ENCODE peak calls at places on chromosome 12, in six cellular contexts. One of them, this sample, is unnamed.

GRCh38 chr12:114327765-114328164 is 78.2 kb downstream of the TBX5 start:
- DNase-seq in AG04449: no peak
- DNase-seq in NCI-H1694 treated with DMSO at 0.1 percent for 48 hours: no peak
- DNase-seq in A549: no peak
- DNase-seq in NCI-H774: no peak
- DNase-seq in activated CD8-positive, alpha-beta memory T cell treated with anti-CD3 and anti-CD28 coated beads for 24 hours: no peak
- DNase-seq in this sample: no peak

GRCh38 chr12:68611094-68611818 is 557 bp downstream of the RAP1B start:
- DNase-seq in AG04449: no peak
- DNase-seq in NCI-H1694 treated with DMSO at 0.1 percent for 48 hours: no peak
- DNase-seq in A549: peak
- DNase-seq in NCI-H774: peak
- DNase-seq in activated CD8-positive, alpha-beta memory T cell treated with anti-CD3 and anti-CD28 coated beads for 24 hours: peak
- DNase-seq in this sample: peak

GRCh38 chr12:46473634-46474201 is 101.1 kb upstream of the SLC38A2 start:
- DNase-seq in AG04449: peak
- DNase-seq in NCI-H1694 treated with DMSO at 0.1 percent for 48 hours: no peak
- DNase-seq in A549: peak
- DNase-seq in NCI-H774: peak
- DNase-seq in activated CD8-positive, alpha-beta memory T cell treated with anti-CD3 and anti-CD28 coated beads for 24 hours: no peak
- DNase-seq in this sample: no peak

GRCh38 chr12:51345681-51346080 is 798 bp downstream of the CELA1 start:
- DNase-seq in AG04449: no peak
- DNase-seq in NCI-H1694 treated with DMSO at 0.1 percent for 48 hours: no peak
- DNase-seq in A549: no peak
- DNase-seq in NCI-H774: no peak
- DNase-seq in activated CD8-positive, alpha-beta memory T cell treated with anti-CD3 and anti-CD28 coated beads for 24 hours: no peak
- DNase-seq in this sample: no peak

GRCh38 chr12:82996168-82996812 is 309.6 kb downstream of the TMTC2 start:
- DNase-seq in AG04449: no peak
- DNase-seq in NCI-H1694 treated with DMSO at 0.1 percent for 48 hours: no peak
- DNase-seq in A549: no peak
- DNase-seq in NCI-H774: peak
- DNase-seq in activated CD8-positive, alpha-beta memory T cell treated with anti-CD3 and anti-CD28 coated beads for 24 hours: no peak
- DNase-seq in this sample: no peak

GRCh38 chr12:69330475-69331473 is 17.4 kb upstream of the LYZ start:
- DNase-seq in AG04449: no peak
- DNase-seq in NCI-H1694 treated with DMSO at 0.1 percent for 48 hours: no peak
- DNase-seq in A549: no peak
- DNase-seq in NCI-H774: peak
- DNase-seq in activated CD8-positive, alpha-beta memory T cell treated with anti-CD3 and anti-CD28 coated beads for 24 hours: peak
- DNase-seq in this sample: no peak

GRCh38 chr12:90958995-90959394 is 4.0 kb upstream of the CCER1 start:
- DNase-seq in AG04449: no peak
- DNase-seq in NCI-H1694 treated with DMSO at 0.1 percent for 48 hours: peak
- DNase-seq in A549: peak
- DNase-seq in NCI-H774: no peak
- DNase-seq in activated CD8-positive, alpha-beta memory T cell treated with anti-CD3 and anti-CD28 coated beads for 24 hours: no peak
- DNase-seq in this sample: no peak

GRCh38 chr12:67068204-67068731 is 200.9 kb upstream of the CAND1 start:
- DNase-seq in AG04449: no peak
- DNase-seq in NCI-H1694 treated with DMSO at 0.1 percent for 48 hours: no peak
- DNase-seq in A549: peak
- DNase-seq in NCI-H774: no peak
- DNase-seq in activated CD8-positive, alpha-beta memory T cell treated with anti-CD3 and anti-CD28 coated beads for 24 hours: peak
- DNase-seq in this sample: peak

GRCh38 chr12:124928095-124928911 is 13.9 kb upstream of the UBC start:
- DNase-seq in AG04449: no peak
- DNase-seq in NCI-H1694 treated with DMSO at 0.1 percent for 48 hours: no peak
- DNase-seq in A549: peak
- DNase-seq in NCI-H774: no peak
- DNase-seq in activated CD8-positive, alpha-beta memory T cell treated with anti-CD3 and anti-CD28 coated beads for 24 hours: no peak
- DNase-seq in this sample: no peak

GRCh38 chr12:93080994-93081809 is 152.1 kb upstream of the EEA1 start:
- DNase-seq in AG04449: peak
- DNase-seq in NCI-H1694 treated with DMSO at 0.1 percent for 48 hours: no peak
- DNase-seq in A549: no peak
- DNase-seq in NCI-H774: no peak
- DNase-seq in activated CD8-positive, alpha-beta memory T cell treated with anti-CD3 and anti-CD28 coated beads for 24 hours: no peak
- DNase-seq in this sample: no peak

GRCh38 chr12:111971800-111972199 is 41.2 kb downstream of the TMEM116 start:
- DNase-seq in AG04449: no peak
- DNase-seq in NCI-H1694 treated with DMSO at 0.1 percent for 48 hours: no peak
- DNase-seq in A549: no peak
- DNase-seq in NCI-H774: no peak
- DNase-seq in activated CD8-positive, alpha-beta memory T cell treated with anti-CD3 and anti-CD28 coated beads for 24 hours: no peak
- DNase-seq in this sample: no peak

GRCh38 chr12:2092890-2093289 is 40.1 kb downstream of the CACNA1C start:
- DNase-seq in AG04449: no peak
- DNase-seq in NCI-H1694 treated with DMSO at 0.1 percent for 48 hours: no peak
- DNase-seq in A549: no peak
- DNase-seq in NCI-H774: no peak
- DNase-seq in activated CD8-positive, alpha-beta memory T cell treated with anti-CD3 and anti-CD28 coated beads for 24 hours: no peak
- DNase-seq in this sample: no peak

GRCh38 chr12:59578239-59578638 is 17.6 kb upstream of the SLC16A7 start:
- DNase-seq in AG04449: no peak
- DNase-seq in NCI-H1694 treated with DMSO at 0.1 percent for 48 hours: no peak
- DNase-seq in A549: no peak
- DNase-seq in NCI-H774: no peak
- DNase-seq in activated CD8-positive, alpha-beta memory T cell treated with anti-CD3 and anti-CD28 coated beads for 24 hours: no peak
- DNase-seq in this sample: no peak

GRCh38 chr12:120844768-120845449 is 59.2 kb downstream of the SPPL3 start:
- DNase-seq in AG04449: no peak
- DNase-seq in NCI-H1694 treated with DMSO at 0.1 percent for 48 hours: no peak
- DNase-seq in A549: no peak
- DNase-seq in NCI-H774: no peak
- DNase-seq in activated CD8-positive, alpha-beta memory T cell treated with anti-CD3 and anti-CD28 coated beads for 24 hours: no peak
- DNase-seq in this sample: no peak

GRCh38 chr12:6816598-6816997 is 5.0 kb upstream of the GPR162 start:
- DNase-seq in AG04449: no peak
- DNase-seq in NCI-H1694 treated with DMSO at 0.1 percent for 48 hours: no peak
- DNase-seq in A549: no peak
- DNase-seq in NCI-H774: no peak
- DNase-seq in activated CD8-positive, alpha-beta memory T cell treated with anti-CD3 and anti-CD28 coated beads for 24 hours: no peak
- DNase-seq in this sample: no peak

GRCh38 chr12:95205685-95206084 is 11.6 kb downstream of the FGD6 start:
- DNase-seq in AG04449: peak
- DNase-seq in NCI-H1694 treated with DMSO at 0.1 percent for 48 hours: no peak
- DNase-seq in A549: peak
- DNase-seq in NCI-H774: no peak
- DNase-seq in activated CD8-positive, alpha-beta memory T cell treated with anti-CD3 and anti-CD28 coated beads for 24 hours: no peak
- DNase-seq in this sample: no peak

GRCh38 chr12:108449478-108449877 is 65.6 kb upstream of the FICD start:
- DNase-seq in AG04449: no peak
- DNase-seq in NCI-H1694 treated with DMSO at 0.1 percent for 48 hours: no peak
- DNase-seq in A549: no peak
- DNase-seq in NCI-H774: no peak
- DNase-seq in activated CD8-positive, alpha-beta memory T cell treated with anti-CD3 and anti-CD28 coated beads for 24 hours: no peak
- DNase-seq in this sample: no peak

GRCh38 chr12:12736759-12737676 is 19.9 kb downstream of the CDKN1B start:
- DNase-seq in AG04449: no peak
- DNase-seq in NCI-H1694 treated with DMSO at 0.1 percent for 48 hours: peak
- DNase-seq in A549: peak
- DNase-seq in NCI-H774: no peak
- DNase-seq in activated CD8-positive, alpha-beta memory T cell treated with anti-CD3 and anti-CD28 coated beads for 24 hours: peak
- DNase-seq in this sample: no peak

GRCh38 chr12:41122894-41123293 is 65.2 kb upstream of the PDZRN4 start:
- DNase-seq in AG04449: no peak
- DNase-seq in NCI-H1694 treated with DMSO at 0.1 percent for 48 hours: no peak
- DNase-seq in A549: no peak
- DNase-seq in NCI-H774: no peak
- DNase-seq in activated CD8-positive, alpha-beta memory T cell treated with anti-CD3 and anti-CD28 coated beads for 24 hours: no peak
- DNase-seq in this sample: no peak

GRCh38 chr12:10153271-10154144 is 18.4 kb downstream of the OLR1 start:
- DNase-seq in AG04449: no peak
- DNase-seq in NCI-H1694 treated with DMSO at 0.1 percent for 48 hours: no peak
- DNase-seq in A549: peak
- DNase-seq in NCI-H774: peak
- DNase-seq in activated CD8-positive, alpha-beta memory T cell treated with anti-CD3 and anti-CD28 coated beads for 24 hours: peak
- DNase-seq in this sample: peak

GRCh38 chr12:67940780-67941243 is 48.4 kb upstream of the IFNG-AS1 start:
- DNase-seq in AG04449: no peak
- DNase-seq in NCI-H1694 treated with DMSO at 0.1 percent for 48 hours: no peak
- DNase-seq in A549: peak
- DNase-seq in NCI-H774: no peak
- DNase-seq in activated CD8-positive, alpha-beta memory T cell treated with anti-CD3 and anti-CD28 coated beads for 24 hours: no peak
- DNase-seq in this sample: no peak

GRCh38 chr12:49776413-49776812 is 35.1 kb downstream of the TMBIM6 start:
- DNase-seq in AG04449: no peak
- DNase-seq in NCI-H1694 treated with DMSO at 0.1 percent for 48 hours: peak
- DNase-seq in A549: peak
- DNase-seq in NCI-H774: peak
- DNase-seq in activated CD8-positive, alpha-beta memory T cell treated with anti-CD3 and anti-CD28 coated beads for 24 hours: peak
- DNase-seq in this sample: peak

GRCh38 chr12:91274886-91275285 is 92.3 kb upstream of the DCN start:
- DNase-seq in AG04449: peak
- DNase-seq in NCI-H1694 treated with DMSO at 0.1 percent for 48 hours: no peak
- DNase-seq in A549: no peak
- DNase-seq in NCI-H774: no peak
- DNase-seq in activated CD8-positive, alpha-beta memory T cell treated with anti-CD3 and anti-CD28 coated beads for 24 hours: no peak
- DNase-seq in this sample: no peak

GRCh38 chr12:32647275-32647674 is 31.8 kb upstream of the DNM1L start:
- DNase-seq in AG04449: no peak
- DNase-seq in NCI-H1694 treated with DMSO at 0.1 percent for 48 hours: no peak
- DNase-seq in A549: no peak
- DNase-seq in NCI-H774: no peak
- DNase-seq in activated CD8-positive, alpha-beta memory T cell treated with anti-CD3 and anti-CD28 coated beads for 24 hours: no peak
- DNase-seq in this sample: no peak

GRCh38 chr12:122878780-122879612 is 16.9 kb downstream of the VPS37B start:
- DNase-seq in AG04449: no peak
- DNase-seq in NCI-H1694 treated with DMSO at 0.1 percent for 48 hours: no peak
- DNase-seq in A549: no peak
- DNase-seq in NCI-H774: no peak
- DNase-seq in activated CD8-positive, alpha-beta memory T cell treated with anti-CD3 and anti-CD28 coated beads for 24 hours: no peak
- DNase-seq in this sample: no peak

GRCh38 chr12:89636054-89636775 is 72.4 kb downstream of the ATP2B1 start:
- DNase-seq in AG04449: no peak
- DNase-seq in NCI-H1694 treated with DMSO at 0.1 percent for 48 hours: no peak
- DNase-seq in A549: peak
- DNase-seq in NCI-H774: no peak
- DNase-seq in activated CD8-positive, alpha-beta memory T cell treated with anti-CD3 and anti-CD28 coated beads for 24 hours: no peak
- DNase-seq in this sample: no peak

GRCh38 chr12:53113307-53113706 is 10.0 kb downstream of the SOAT2 start:
- DNase-seq in AG04449: no peak
- DNase-seq in NCI-H1694 treated with DMSO at 0.1 percent for 48 hours: no peak
- DNase-seq in A549: no peak
- DNase-seq in NCI-H774: no peak
- DNase-seq in activated CD8-positive, alpha-beta memory T cell treated with anti-CD3 and anti-CD28 coated beads for 24 hours: peak
- DNase-seq in this sample: no peak

GRCh38 chr12:129531004-129531403 is 372.8 kb downstream of the TMEM132D start:
- DNase-seq in AG04449: no peak
- DNase-seq in NCI-H1694 treated with DMSO at 0.1 percent for 48 hours: no peak
- DNase-seq in A549: no peak
- DNase-seq in NCI-H774: peak
- DNase-seq in activated CD8-positive, alpha-beta memory T cell treated with anti-CD3 and anti-CD28 coated beads for 24 hours: no peak
- DNase-seq in this sample: no peak

GRCh38 chr12:125092872-125093680 is 27.8 kb downstream of the AACS start:
- DNase-seq in AG04449: no peak
- DNase-seq in NCI-H1694 treated with DMSO at 0.1 percent for 48 hours: no peak
- DNase-seq in A549: peak
- DNase-seq in NCI-H774: no peak
- DNase-seq in activated CD8-positive, alpha-beta memory T cell treated with anti-CD3 and anti-CD28 coated beads for 24 hours: no peak
- DNase-seq in this sample: peak